ENCODE peak calls at places on chromosome 10, in four cellular contexts. One of them, this sample, is unnamed.

GRCh38 chr10:78260141-78260540 is 226.5 kb downstream of the RPS24 start:
- DNase-seq in neural progenitor cell: no peak
- DNase-seq in mammary epithelial cell: no peak
- DNase-seq in psoas muscle: no peak
- DNase-seq in this sample: no peak

GRCh38 chr10:6242089-6242488 is 39.4 kb downstream of the PFKFB3 start:
- DNase-seq in neural progenitor cell: no peak
- DNase-seq in mammary epithelial cell: no peak
- DNase-seq in psoas muscle: no peak
- DNase-seq in this sample: no peak

GRCh38 chr10:4506087-4506486 is 319.9 kb upstream of the AKR1E2 start:
- DNase-seq in neural progenitor cell: no peak
- DNase-seq in mammary epithelial cell: no peak
- DNase-seq in psoas muscle: no peak
- DNase-seq in this sample: peak

GRCh38 chr10:46284286-46285229 is 2.2 kb upstream of the ANTXRL start:
- DNase-seq in neural progenitor cell: peak
- DNase-seq in mammary epithelial cell: peak
- DNase-seq in psoas muscle: peak
- DNase-seq in this sample: peak

GRCh38 chr10:3467052-3467906 is 294.7 kb upstream of the PITRM1 start:
- DNase-seq in neural progenitor cell: peak
- DNase-seq in mammary epithelial cell: peak
- DNase-seq in psoas muscle: peak
- DNase-seq in this sample: peak

GRCh38 chr10:110220383-110220782 is 13.0 kb downstream of the MXI1 start:
- DNase-seq in neural progenitor cell: no peak
- DNase-seq in mammary epithelial cell: no peak
- DNase-seq in psoas muscle: no peak
- DNase-seq in this sample: no peak

GRCh38 chr10:48444266-48444665 is 137.8 kb downstream of the MAPK8 start:
- DNase-seq in neural progenitor cell: peak
- DNase-seq in mammary epithelial cell: peak
- DNase-seq in psoas muscle: no peak
- DNase-seq in this sample: peak

GRCh38 chr10:52213511-52213831 is 100.6 kb upstream of the DKK1 start:
- DNase-seq in neural progenitor cell: peak
- DNase-seq in mammary epithelial cell: peak
- DNase-seq in psoas muscle: no peak
- DNase-seq in this sample: peak

GRCh38 chr10:132140167-132140925 is 46.4 kb upstream of the DPYSL4 start:
- DNase-seq in neural progenitor cell: no peak
- DNase-seq in mammary epithelial cell: no peak
- DNase-seq in psoas muscle: no peak
- DNase-seq in this sample: no peak

GRCh38 chr10:98096316-98096715 is 38.1 kb upstream of the R3HCC1L start:
- DNase-seq in neural progenitor cell: no peak
- DNase-seq in mammary epithelial cell: no peak
- DNase-seq in psoas muscle: no peak
- DNase-seq in this sample: no peak

GRCh38 chr10:9158675-9159074 is 1104.2 kb downstream of the GATA3 start:
- DNase-seq in neural progenitor cell: no peak
- DNase-seq in mammary epithelial cell: peak
- DNase-seq in psoas muscle: no peak
- DNase-seq in this sample: no peak

GRCh38 chr10:121080324-121080807 is 229.2 kb downstream of the WDR11 start:
- DNase-seq in neural progenitor cell: no peak
- DNase-seq in mammary epithelial cell: no peak
- DNase-seq in psoas muscle: no peak
- DNase-seq in this sample: no peak

GRCh38 chr10:121077331-121077730 is 226.2 kb downstream of the WDR11 start:
- DNase-seq in neural progenitor cell: peak
- DNase-seq in mammary epithelial cell: peak
- DNase-seq in psoas muscle: no peak
- DNase-seq in this sample: no peak

GRCh38 chr10:121078036-121078435 is 226.9 kb downstream of the WDR11 start:
- DNase-seq in neural progenitor cell: no peak
- DNase-seq in mammary epithelial cell: peak
- DNase-seq in psoas muscle: no peak
- DNase-seq in this sample: no peak

GRCh38 chr10:121079226-121079625 is 228.1 kb downstream of the WDR11 start:
- DNase-seq in neural progenitor cell: no peak
- DNase-seq in mammary epithelial cell: no peak
- DNase-seq in psoas muscle: no peak
- DNase-seq in this sample: no peak

GRCh38 chr10:121078672-121079102 is 227.5 kb downstream of the WDR11 start:
- DNase-seq in neural progenitor cell: no peak
- DNase-seq in mammary epithelial cell: peak
- DNase-seq in psoas muscle: no peak
- DNase-seq in this sample: no peak
- H3K27ac ChIP-seq in neural progenitor cell: no peak
- H3K27ac ChIP-seq in mammary epithelial cell: peak
- H3K27ac ChIP-seq in psoas muscle: no peak
- H3K27ac ChIP-seq in this sample: no peak

DNA sequence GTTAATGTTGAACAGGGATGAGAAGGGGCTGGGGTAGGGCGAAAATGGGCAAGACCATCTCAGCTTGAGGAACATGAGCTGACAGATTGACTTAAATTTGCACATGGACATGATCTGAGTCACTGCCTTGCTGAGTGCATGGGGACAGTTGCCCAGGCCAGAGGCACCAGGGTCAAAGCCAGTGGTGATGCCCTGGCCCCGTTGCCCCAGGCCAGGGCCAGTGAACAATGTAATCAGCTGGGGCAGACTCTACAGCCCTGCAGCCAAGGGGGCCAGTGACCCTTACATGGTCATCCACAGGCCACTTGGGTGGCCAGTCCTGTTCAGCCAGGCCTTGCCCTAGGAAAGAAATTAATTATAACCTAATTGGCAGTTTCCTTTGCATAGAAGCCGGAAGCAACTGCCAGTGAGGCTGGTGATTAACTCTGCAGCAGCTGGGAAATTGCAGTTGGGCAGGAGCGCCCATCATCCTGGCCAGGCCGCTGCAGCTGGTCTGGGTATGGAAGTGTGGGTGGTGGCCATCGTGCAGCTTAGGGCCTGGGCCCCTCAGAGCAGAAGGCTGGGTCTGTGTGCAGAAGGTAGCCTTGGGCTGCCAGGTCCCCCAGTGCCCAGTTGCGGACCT is 9.6 kb downstream of the RET start:
- DNase-seq in neural progenitor cell: no peak
- DNase-seq in mammary epithelial cell: no peak
- DNase-seq in psoas muscle: no peak
- DNase-seq in this sample: no peak
- H3K27ac ChIP-seq in neural progenitor cell: no peak
- H3K27ac ChIP-seq in mammary epithelial cell: no peak
- H3K27ac ChIP-seq in psoas muscle: no peak
- H3K27ac ChIP-seq in this sample: no peak

GRCh38 chr10:75432176-75432575 is 752 bp downstream of the LRMDA start:
- DNase-seq in neural progenitor cell: peak
- DNase-seq in mammary epithelial cell: no peak
- DNase-seq in psoas muscle: no peak
- DNase-seq in this sample: no peak

GRCh38 chr10:75432763-75433162 is 1.3 kb downstream of the LRMDA start:
- DNase-seq in neural progenitor cell: peak
- DNase-seq in mammary epithelial cell: no peak
- DNase-seq in psoas muscle: no peak
- DNase-seq in this sample: no peak

GRCh38 chr10:75436896-75437295 is 5.5 kb downstream of the LRMDA start:
- DNase-seq in neural progenitor cell: no peak
- DNase-seq in mammary epithelial cell: no peak
- DNase-seq in psoas muscle: no peak
- DNase-seq in this sample: no peak

GRCh38 chr10:75433216-75433615 is 1.8 kb downstream of the LRMDA start:
- DNase-seq in neural progenitor cell: no peak
- DNase-seq in mammary epithelial cell: no peak
- DNase-seq in psoas muscle: no peak
- DNase-seq in this sample: no peak

GRCh38 chr10:75434292-75434691 is 2.9 kb downstream of the LRMDA start:
- DNase-seq in neural progenitor cell: no peak
- DNase-seq in mammary epithelial cell: no peak
- DNase-seq in psoas muscle: no peak
- DNase-seq in this sample: no peak
- H3K27ac ChIP-seq in neural progenitor cell: no peak
- H3K27ac ChIP-seq in mammary epithelial cell: no peak
- H3K27ac ChIP-seq in psoas muscle: no peak
- H3K27ac ChIP-seq in this sample: no peak

GRCh38 chr10:89029785-89030437 is 39.3 kb downstream of the FAS start:
- DNase-seq in neural progenitor cell: peak
- DNase-seq in mammary epithelial cell: peak
- DNase-seq in psoas muscle: peak
- DNase-seq in this sample: peak

GRCh38 chr10:89029201-89029600 is 38.6 kb downstream of the FAS start:
- DNase-seq in neural progenitor cell: no peak
- DNase-seq in mammary epithelial cell: no peak
- DNase-seq in psoas muscle: no peak
- DNase-seq in this sample: no peak

GRCh38 chr10:89032141-89032814 is 41.7 kb downstream of the FAS start:
- DNase-seq in neural progenitor cell: no peak
- DNase-seq in mammary epithelial cell: peak
- DNase-seq in psoas muscle: no peak
- DNase-seq in this sample: peak
- H3K27ac ChIP-seq in neural progenitor cell: no peak
- H3K27ac ChIP-seq in mammary epithelial cell: peak
- H3K27ac ChIP-seq in psoas muscle: no peak
- H3K27ac ChIP-seq in this sample: peak

GRCh38 chr10:481636-482035 is 207.8 kb downstream of the DIP2C start:
- DNase-seq in neural progenitor cell: no peak
- DNase-seq in mammary epithelial cell: no peak
- DNase-seq in psoas muscle: no peak
- DNase-seq in this sample: no peak

GRCh38 chr10:484441-484924 is 205.0 kb downstream of the DIP2C start:
- DNase-seq in neural progenitor cell: peak
- DNase-seq in mammary epithelial cell: no peak
- DNase-seq in psoas muscle: peak
- DNase-seq in this sample: peak

GRCh38 chr10:482848-483247 is 206.6 kb downstream of the DIP2C start:
- DNase-seq in neural progenitor cell: no peak
- DNase-seq in mammary epithelial cell: no peak
- DNase-seq in psoas muscle: no peak
- DNase-seq in this sample: no peak

GRCh38 chr10:482036-482435 is 207.4 kb downstream of the DIP2C start:
- DNase-seq in neural progenitor cell: no peak
- DNase-seq in mammary epithelial cell: no peak
- DNase-seq in psoas muscle: no peak
- DNase-seq in this sample: no peak

GRCh38 chr10:483266-483665 is 206.2 kb downstream of the DIP2C start:
- DNase-seq in neural progenitor cell: no peak
- DNase-seq in mammary epithelial cell: no peak
- DNase-seq in psoas muscle: no peak
- DNase-seq in this sample: no peak
- H3K27ac ChIP-seq in neural progenitor cell: no peak
- H3K27ac ChIP-seq in mammary epithelial cell: no peak
- H3K27ac ChIP-seq in psoas muscle: peak
- H3K27ac ChIP-seq in this sample: no peak

GRCh38 chr10:71253981-71254818 is 41.8 kb downstream of the UNC5B start:
- DNase-seq in neural progenitor cell: peak
- DNase-seq in mammary epithelial cell: no peak
- DNase-seq in psoas muscle: no peak
- DNase-seq in this sample: no peak

GRCh38 chr10:71254834-71255539 is 42.6 kb downstream of the UNC5B start:
- DNase-seq in neural progenitor cell: no peak
- DNase-seq in mammary epithelial cell: no peak
- DNase-seq in psoas muscle: no peak
- DNase-seq in this sample: no peak

GRCh38 chr10:71255817-71256660 is 43.7 kb downstream of the UNC5B start:
- DNase-seq in neural progenitor cell: peak
- DNase-seq in mammary epithelial cell: peak
- DNase-seq in psoas muscle: peak
- DNase-seq in this sample: peak

GRCh38 chr10:71256661-71257030 is 44.3 kb downstream of the UNC5B start:
- DNase-seq in neural progenitor cell: no peak
- DNase-seq in mammary epithelial cell: no peak
- DNase-seq in psoas muscle: no peak
- DNase-seq in this sample: no peak

GRCh38 chr10:71255540-71255816 is 43.1 kb downstream of the UNC5B start:
- DNase-seq in neural progenitor cell: no peak
- DNase-seq in mammary epithelial cell: no peak
- DNase-seq in psoas muscle: no peak
- DNase-seq in this sample: no peak
- H3K27ac ChIP-seq in neural progenitor cell: peak
- H3K27ac ChIP-seq in mammary epithelial cell: no peak
- H3K27ac ChIP-seq in psoas muscle: peak
- H3K27ac ChIP-seq in this sample: no peak

GRCh38 chr10:12177642-12178041 is 18.0 kb downstream of the NUDT5 start:
- DNase-seq in neural progenitor cell: no peak
- DNase-seq in mammary epithelial cell: peak
- DNase-seq in psoas muscle: no peak
- DNase-seq in this sample: no peak

GRCh38 chr10:12181065-12181775 is 14.5 kb downstream of the NUDT5 start:
- DNase-seq in neural progenitor cell: no peak
- DNase-seq in mammary epithelial cell: no peak
- DNase-seq in psoas muscle: no peak
- DNase-seq in this sample: peak

GRCh38 chr10:12184165-12184564 is 11.5 kb downstream of the NUDT5 start:
- DNase-seq in neural progenitor cell: no peak
- DNase-seq in mammary epithelial cell: no peak
- DNase-seq in psoas muscle: no peak
- DNase-seq in this sample: no peak

GRCh38 chr10:12180221-12180974 is 15.3 kb downstream of the NUDT5 start:
- DNase-seq in neural progenitor cell: no peak
- DNase-seq in mammary epithelial cell: no peak
- DNase-seq in psoas muscle: no peak
- DNase-seq in this sample: no peak

GRCh38 chr10:12179616-12180015 is 16.1 kb downstream of the NUDT5 start:
- DNase-seq in neural progenitor cell: no peak
- DNase-seq in mammary epithelial cell: no peak
- DNase-seq in psoas muscle: no peak
- DNase-seq in this sample: no peak
- H3K27ac ChIP-seq in neural progenitor cell: no peak
- H3K27ac ChIP-seq in mammary epithelial cell: no peak
- H3K27ac ChIP-seq in psoas muscle: no peak
- H3K27ac ChIP-seq in this sample: no peak

DNA sequence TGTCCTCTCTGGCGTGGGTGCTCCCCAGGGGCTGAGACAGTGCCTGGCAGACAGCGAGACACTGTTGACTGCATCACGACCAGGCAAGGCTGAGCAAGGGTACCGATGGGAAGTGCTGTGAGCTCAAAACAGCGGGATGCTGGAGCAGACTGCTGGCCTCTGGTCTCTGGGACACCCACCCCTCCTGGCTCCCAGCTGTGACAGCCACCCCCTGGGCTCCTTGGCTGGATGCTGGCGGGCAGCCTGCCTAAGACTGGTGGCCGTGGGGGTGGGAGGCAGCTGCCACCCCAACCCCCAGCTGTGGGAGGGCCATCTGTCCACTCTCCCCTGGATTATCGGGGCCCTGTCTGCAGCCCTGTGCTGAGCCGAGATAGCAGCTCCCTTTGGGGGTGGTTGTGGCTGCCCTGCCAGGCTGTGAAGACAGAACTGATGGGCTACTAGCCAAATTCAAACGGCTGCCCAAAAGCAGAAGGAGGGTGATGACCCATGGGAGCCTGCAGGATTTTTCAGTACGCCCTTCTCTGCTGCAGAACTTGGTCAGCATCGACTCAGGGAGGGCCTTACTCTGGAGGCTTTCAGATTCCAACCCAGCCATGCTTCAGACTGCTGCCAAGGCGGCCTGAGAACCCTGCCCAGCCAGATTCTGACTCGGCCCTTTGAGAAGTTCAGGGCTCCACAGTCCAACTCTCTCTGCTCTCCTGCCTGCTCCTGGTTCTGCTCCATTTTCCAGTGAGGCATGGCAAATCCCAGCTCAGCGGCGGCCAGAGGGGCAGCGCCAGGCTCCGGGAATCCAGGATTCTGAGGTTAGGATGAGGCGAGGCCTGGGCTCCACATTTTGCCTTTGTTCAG is 125.3 kb downstream of the NEURL1 start:
- DNase-seq in neural progenitor cell: no peak
- DNase-seq in mammary epithelial cell: no peak
- DNase-seq in psoas muscle: peak
- DNase-seq in this sample: no peak
- H3K27ac ChIP-seq in neural progenitor cell: no peak
- H3K27ac ChIP-seq in mammary epithelial cell: no peak
- H3K27ac ChIP-seq in psoas muscle: peak
- H3K27ac ChIP-seq in this sample: no peak